ENCODE peak calls at places on chromosomes 12 and 14, in four cellular contexts. One of them, this sample, is unnamed.

GRCh38 chr14:103512701-103513611 is 9.7 kb downstream of the CKB start:
- DNase-seq in CD8-positive, alpha-beta T cell: no peak
- DNase-seq in dorsolateral prefrontal cortex: peak; percentile 84
- DNase-seq in HFF-Myc: no peak
- DNase-seq in this sample: peak; percentile 80

GRCh38 chr12:7486512-7486911 is 17.1 kb downstream of the CD163 start:
- DNase-seq in CD8-positive, alpha-beta T cell: no peak
- DNase-seq in dorsolateral prefrontal cortex: no peak
- DNase-seq in HFF-Myc: no peak
- DNase-seq in this sample: no peak

GRCh38 chr12:1880876-1881275 is 37.6 kb downstream of the CACNA2D4 start:
- DNase-seq in CD8-positive, alpha-beta T cell: no peak
- DNase-seq in dorsolateral prefrontal cortex: no peak
- DNase-seq in HFF-Myc: no peak
- DNase-seq in this sample: no peak

GRCh38 chr12:112381421-112381897 is 772 bp downstream of the HECTD4 start:
- DNase-seq in CD8-positive, alpha-beta T cell: peak; percentile 21
- DNase-seq in dorsolateral prefrontal cortex: no peak
- DNase-seq in HFF-Myc: no peak
- DNase-seq in this sample: no peak

GRCh38 chr12:40634431-40635131 is 57.7 kb upstream of the CNTN1 start:
- DNase-seq in CD8-positive, alpha-beta T cell: no peak
- DNase-seq in dorsolateral prefrontal cortex: no peak
- DNase-seq in HFF-Myc: no peak
- DNase-seq in this sample: no peak

GRCh38 chr12:124898200-124898950 is 16.1 kb downstream of the UBC start:
- DNase-seq in CD8-positive, alpha-beta T cell: peak; percentile 70
- DNase-seq in dorsolateral prefrontal cortex: peak; percentile 72
- DNase-seq in HFF-Myc: no peak
- DNase-seq in this sample: peak; percentile 53

GRCh38 chr12:132355742-132356681 is 26.6 kb upstream of the GALNT9 start:
- DNase-seq in CD8-positive, alpha-beta T cell: no peak
- DNase-seq in dorsolateral prefrontal cortex: no peak
- DNase-seq in HFF-Myc: no peak
- DNase-seq in this sample: no peak

GRCh38 chr14:98069712-98070133 is 1202.3 kb downstream of the BCL11B start:
- DNase-seq in CD8-positive, alpha-beta T cell: no peak
- DNase-seq in dorsolateral prefrontal cortex: no peak
- DNase-seq in HFF-Myc: no peak
- DNase-seq in this sample: no peak

GRCh38 chr14:51008416-51008815 is 64.1 kb upstream of the PYGL start:
- DNase-seq in CD8-positive, alpha-beta T cell: no peak
- DNase-seq in dorsolateral prefrontal cortex: no peak
- DNase-seq in HFF-Myc: no peak
- DNase-seq in this sample: no peak

GRCh38 chr14:61388173-61388975 is 67.0 kb downstream of the PRKCH start:
- DNase-seq in CD8-positive, alpha-beta T cell: no peak
- DNase-seq in dorsolateral prefrontal cortex: no peak
- DNase-seq in HFF-Myc: no peak
- DNase-seq in this sample: peak; percentile 77

GRCh38 chr14:60651051-60651935 is 2.0 kb upstream of the SIX1 start:
- DNase-seq in CD8-positive, alpha-beta T cell: no peak
- DNase-seq in dorsolateral prefrontal cortex: no peak
- DNase-seq in HFF-Myc: no peak
- DNase-seq in this sample: no peak

GRCh38 chr12:98724384-98725155 is 79.5 kb downstream of the APAF1 start:
- DNase-seq in CD8-positive, alpha-beta T cell: no peak
- DNase-seq in dorsolateral prefrontal cortex: no peak
- DNase-seq in HFF-Myc: no peak
- DNase-seq in this sample: peak; percentile 29

GRCh38 chr14:51869426-51870113 is 9.2 kb downstream of the GNG2 start:
- DNase-seq in CD8-positive, alpha-beta T cell: peak; percentile 50
- DNase-seq in dorsolateral prefrontal cortex: no peak
- DNase-seq in HFF-Myc: no peak
- DNase-seq in this sample: no peak

GRCh38 chr12:447132-447531 is 12.6 kb upstream of the B4GALNT3 start:
- DNase-seq in CD8-positive, alpha-beta T cell: no peak
- DNase-seq in dorsolateral prefrontal cortex: no peak
- DNase-seq in HFF-Myc: no peak
- DNase-seq in this sample: no peak

GRCh38 chr14:61581340-61581739 is 114.0 kb upstream of the HIF1A start:
- DNase-seq in CD8-positive, alpha-beta T cell: no peak
- DNase-seq in dorsolateral prefrontal cortex: no peak
- DNase-seq in HFF-Myc: no peak
- DNase-seq in this sample: no peak

GRCh38 chr14:46250113-46250703 is 401.4 kb downstream of the RPL10L start:
- DNase-seq in CD8-positive, alpha-beta T cell: no peak
- DNase-seq in dorsolateral prefrontal cortex: no peak
- DNase-seq in HFF-Myc: peak; percentile 0
- DNase-seq in this sample: peak; percentile 37

GRCh38 chr14:34873591-34874385 is 1.4 kb downstream of the BAZ1A start:
- DNase-seq in CD8-positive, alpha-beta T cell: peak; percentile 82
- DNase-seq in dorsolateral prefrontal cortex: peak; percentile 65
- DNase-seq in HFF-Myc: peak; percentile 47
- DNase-seq in this sample: peak; percentile 66

GRCh38 chr12:118981285-118982201 is at the start of gene SRRM4:
- DNase-seq in CD8-positive, alpha-beta T cell: no peak
- DNase-seq in dorsolateral prefrontal cortex: peak; percentile 80
- DNase-seq in HFF-Myc: no peak
- DNase-seq in this sample: no peak

GRCh38 chr12:105888696-105889095 is 250.1 kb downstream of the NUAK1 start:
- DNase-seq in CD8-positive, alpha-beta T cell: no peak
- DNase-seq in dorsolateral prefrontal cortex: no peak
- DNase-seq in HFF-Myc: no peak
- DNase-seq in this sample: no peak

GRCh38 chr12:106602071-106602470 is 19.3 kb downstream of the RFX4 start:
- DNase-seq in CD8-positive, alpha-beta T cell: no peak
- DNase-seq in dorsolateral prefrontal cortex: no peak
- DNase-seq in HFF-Myc: no peak
- DNase-seq in this sample: no peak

GRCh38 chr12:64461634-64462414 is 9.9 kb downstream of the TBK1 start:
- DNase-seq in CD8-positive, alpha-beta T cell: no peak
- DNase-seq in dorsolateral prefrontal cortex: peak; percentile 39
- DNase-seq in HFF-Myc: no peak
- DNase-seq in this sample: peak; percentile 90

GRCh38 chr12:8662592-8662991 is at the start of gene MFAP5:
- DNase-seq in CD8-positive, alpha-beta T cell: no peak
- DNase-seq in dorsolateral prefrontal cortex: no peak
- DNase-seq in HFF-Myc: no peak
- DNase-seq in this sample: peak; percentile 76

GRCh38 chr12:120086801-120087621 is 29.5 kb downstream of the RAB35 start:
- DNase-seq in CD8-positive, alpha-beta T cell: peak; percentile 99
- DNase-seq in dorsolateral prefrontal cortex: peak; percentile 100
- DNase-seq in HFF-Myc: peak; percentile 98
- DNase-seq in this sample: peak; percentile 98

GRCh38 chr14:32013083-32013482 is 64.0 kb upstream of the ARHGAP5 start:
- DNase-seq in CD8-positive, alpha-beta T cell: no peak
- DNase-seq in dorsolateral prefrontal cortex: no peak
- DNase-seq in HFF-Myc: no peak
- DNase-seq in this sample: no peak

GRCh38 chr14:58100735-58101368 is 51.2 kb downstream of the ARMH4 start:
- DNase-seq in CD8-positive, alpha-beta T cell: no peak
- DNase-seq in dorsolateral prefrontal cortex: no peak
- DNase-seq in HFF-Myc: no peak
- DNase-seq in this sample: peak; percentile 75

GRCh38 chr14:44396226-44396625 is 110.9 kb downstream of the FSCB start:
- DNase-seq in CD8-positive, alpha-beta T cell: no peak
- DNase-seq in dorsolateral prefrontal cortex: no peak
- DNase-seq in HFF-Myc: no peak
- DNase-seq in this sample: no peak

GRCh38 chr12:106586803-106587684 is 4.2 kb downstream of the RFX4 start:
- DNase-seq in CD8-positive, alpha-beta T cell: no peak
- DNase-seq in dorsolateral prefrontal cortex: no peak
- DNase-seq in HFF-Myc: no peak
- DNase-seq in this sample: no peak

GRCh38 chr12:34296143-34297041 is 274.1 kb downstream of the ALG10 start:
- DNase-seq in CD8-positive, alpha-beta T cell: no peak
- DNase-seq in dorsolateral prefrontal cortex: no peak
- DNase-seq in HFF-Myc: no peak
- DNase-seq in this sample: no peak

GRCh38 chr12:72673853-72674252 is 401.7 kb downstream of the TRHDE start:
- DNase-seq in CD8-positive, alpha-beta T cell: no peak
- DNase-seq in dorsolateral prefrontal cortex: no peak
- DNase-seq in HFF-Myc: no peak
- DNase-seq in this sample: no peak

DNA sequence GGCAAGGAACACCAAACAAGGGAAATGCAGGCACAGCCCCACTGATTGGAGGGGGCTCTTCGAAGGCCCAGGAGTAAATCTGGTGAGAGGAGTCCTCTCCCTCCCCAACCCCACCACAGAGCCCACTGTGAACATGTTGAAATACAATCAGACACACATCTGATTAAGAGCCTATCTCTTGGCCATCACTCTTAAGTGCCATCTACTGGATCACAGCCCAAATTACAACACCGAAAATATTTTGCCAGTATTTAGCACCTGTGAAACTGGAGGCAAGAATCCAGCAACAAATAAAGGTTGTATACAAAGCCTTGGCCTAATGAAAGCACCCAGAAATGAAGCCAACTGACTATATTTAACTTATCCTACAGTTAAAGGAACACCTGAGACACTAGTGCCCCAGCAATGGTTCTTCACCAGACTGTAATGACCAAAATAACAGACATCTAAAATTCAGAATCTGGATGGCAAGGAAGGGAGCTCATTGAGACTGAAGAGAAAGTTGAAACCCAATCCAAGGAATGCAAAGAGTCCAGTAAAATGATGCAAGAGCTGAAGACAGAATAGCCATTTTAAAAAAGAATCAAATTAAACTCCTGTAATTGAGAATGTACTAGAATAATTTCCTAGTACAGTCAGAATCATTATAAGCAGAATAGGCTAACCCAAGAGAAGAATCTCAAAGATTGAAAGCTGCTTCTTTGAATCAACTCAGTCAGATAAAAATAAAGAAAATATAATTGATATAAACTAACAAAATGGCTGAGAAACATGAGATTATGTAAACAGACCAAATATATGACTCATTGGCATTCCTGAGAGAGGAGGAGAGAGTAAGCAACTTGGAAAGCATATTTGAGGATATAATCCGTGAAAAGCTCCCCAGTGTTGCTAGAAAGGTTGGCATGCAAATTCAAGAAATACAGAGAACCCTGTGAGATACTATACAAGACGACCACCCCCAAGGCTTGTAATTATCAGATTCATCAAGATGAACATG is 1117.0 kb downstream of the FLRT2 start:
- DNase-seq in CD8-positive, alpha-beta T cell: no peak
- DNase-seq in dorsolateral prefrontal cortex: no peak
- DNase-seq in HFF-Myc: peak; percentile 10
- DNase-seq in this sample: peak; percentile 34
- TF ChIP-seq CTCF in CD8-positive, alpha-beta T cell: peak; percentile 9
- TF ChIP-seq CTCF in dorsolateral prefrontal cortex: no peak
- TF ChIP-seq CTCF in HFF-Myc: peak; percentile 25
- TF ChIP-seq CTCF in this sample: peak; percentile 16

GRCh38 chr12:4909397-4909733 is 340 bp upstream of the KCNA1 start:
- DNase-seq in CD8-positive, alpha-beta T cell: no peak
- DNase-seq in dorsolateral prefrontal cortex: no peak
- DNase-seq in HFF-Myc: no peak
- DNase-seq in this sample: no peak
- H3K4me3 ChIP-seq in CD8-positive, alpha-beta T cell: peak overlapping the region; percentile 43
- H3K4me3 ChIP-seq in dorsolateral prefrontal cortex: peak overlapping the region; percentile 68
- H3K4me3 ChIP-seq in HFF-Myc: no peak overlapping the region
- H3K4me3 ChIP-seq in this sample: no peak overlapping the region

DNA sequence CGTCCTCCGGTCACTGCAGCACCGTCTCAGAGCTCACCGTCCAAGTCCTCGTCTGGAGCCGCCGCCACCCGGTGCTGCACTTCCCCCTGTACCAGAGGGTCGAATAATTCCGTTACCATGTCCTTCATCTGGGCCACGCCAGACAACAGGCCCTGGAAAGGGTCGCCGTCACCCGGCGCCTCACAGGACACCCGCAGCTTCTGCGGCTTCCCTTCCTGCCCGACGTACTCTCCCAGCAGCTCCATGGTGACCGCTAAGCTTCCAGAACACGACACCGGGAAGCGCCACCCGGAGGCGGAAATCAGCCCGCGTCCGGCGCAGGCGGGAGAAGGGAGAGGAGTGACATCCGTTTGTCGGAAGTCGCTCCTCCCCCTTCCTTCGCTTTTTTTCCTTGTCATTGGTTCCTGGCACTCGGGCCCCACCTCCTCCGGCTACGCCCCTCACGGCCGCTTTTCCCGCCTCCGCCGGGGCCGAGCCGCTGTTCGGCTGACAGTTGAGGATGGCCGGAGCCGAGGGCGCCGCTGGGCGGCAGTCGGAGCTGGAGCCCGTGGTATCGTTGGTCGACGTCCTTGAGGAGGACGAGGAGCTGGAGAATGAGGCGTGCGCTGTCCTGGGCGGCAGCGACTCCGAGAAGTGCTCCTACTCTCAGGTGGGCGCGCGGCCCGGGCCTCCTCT is at the start of the genes GON7 and UBR7:
- DNase-seq in CD8-positive, alpha-beta T cell: peak; percentile 83
- DNase-seq in dorsolateral prefrontal cortex: peak; percentile 95
- DNase-seq in HFF-Myc: peak; percentile 93
- DNase-seq in this sample: peak; percentile 96
- TF ChIP-seq CTCF in CD8-positive, alpha-beta T cell: no peak
- TF ChIP-seq CTCF in dorsolateral prefrontal cortex: peak; percentile 56
- TF ChIP-seq CTCF in HFF-Myc: no peak
- TF ChIP-seq CTCF in this sample: no peak

DNA sequence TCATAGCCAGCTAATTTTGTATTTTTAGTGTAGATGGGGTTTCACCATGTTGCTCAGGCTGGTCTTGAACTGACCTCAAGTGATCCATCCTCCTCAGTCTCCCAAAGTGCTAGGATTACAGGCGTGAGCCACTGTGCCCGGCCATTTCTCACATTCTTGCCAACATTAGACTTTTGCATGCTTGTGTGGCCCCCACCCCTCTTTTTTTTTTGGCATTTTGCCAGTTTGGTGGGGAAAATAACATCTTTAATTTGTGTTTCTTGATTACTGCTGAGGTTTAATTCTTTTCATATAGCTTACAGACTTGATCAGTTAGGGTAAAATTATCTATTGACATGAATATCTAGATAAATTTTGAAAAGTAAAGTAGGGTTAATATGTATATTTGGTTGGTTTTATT is 3.8 kb downstream of the CCT2 start:
- DNase-seq in CD8-positive, alpha-beta T cell: no peak
- DNase-seq in dorsolateral prefrontal cortex: no peak
- DNase-seq in HFF-Myc: no peak
- DNase-seq in this sample: no peak
- H3K4me3 ChIP-seq in CD8-positive, alpha-beta T cell: no peak overlapping the region
- H3K4me3 ChIP-seq in dorsolateral prefrontal cortex: no peak overlapping the region
- H3K4me3 ChIP-seq in HFF-Myc: no peak overlapping the region
- H3K4me3 ChIP-seq in this sample: no peak overlapping the region